ENCODE peak calls at places on chromosomes 13 and 19, in seven cellular contexts. A is stomach; O is GM23338; I is astrocyte of the spinal cord; V is fibroblast of pulmonary artery; D is brain microvascular endothelial cell; U is CD8-positive, alpha-beta T cell. Y is an unnamed sample.

GRCh38 chr13:101309014-101309619 is 107.2 kb downstream of the NALCN start:
- DNase-seq in A (no peak), O (no peak), I (peak; percentile 81), V (peak; percentile 67), D (peak; percentile 77), U (no peak), Y (peak; percentile 39)

GRCh38 chr13:48094781-48095502 is at the start of gene MED4:
- DNase-seq in A (peak; percentile 96), O (peak; percentile 95), I (peak; percentile 95), V (peak; percentile 96), D (peak; percentile 90), U (peak; percentile 98), Y (peak; percentile 97)

GRCh38 chr13:100196380-100196779 is 107.5 kb downstream of the PCCA start:
- DNase-seq in A (no peak), O (no peak), I (no peak), V (no peak), D (no peak), U (no peak), Y (no peak)

GRCh38 chr19:8973501-8974091 is 36.6 kb downstream of the MUC16 start:
- DNase-seq in A (no peak), O (peak; percentile 17), I (no peak), V (peak; percentile 3), D (peak; percentile 2), U (no peak), Y (no peak)

GRCh38 chr13:58992478-58993042 is 1171.2 kb downstream of the DIAPH3 start:
- DNase-seq in A (no peak), O (no peak), I (no peak), V (no peak), D (no peak), U (no peak), Y (no peak)

GRCh38 chr13:50732712-50733111 is 110.8 kb downstream of the DLEU7 start:
- DNase-seq in A (no peak), O (no peak), I (peak; percentile 40), V (peak; percentile 78), D (peak; percentile 47), U (no peak), Y (peak; percentile 94)

GRCh38 chr13:46721054-46721453 is 75.9 kb downstream of the ESD start:
- DNase-seq in A (peak; percentile 53), O (peak; percentile 73), I (peak; percentile 46), V (peak; percentile 68), D (peak; percentile 56), U (peak; percentile 21), Y (peak; percentile 76)

GRCh38 chr13:70384156-70384555 is 275.9 kb upstream of the KLHL1 start:
- DNase-seq in A (no peak), O (no peak), I (no peak), V (no peak), D (no peak), U (no peak), Y (no peak)

GRCh38 chr13:98984118-98984517 is 6.3 kb upstream of the DOCK9 start:
- DNase-seq in A (no peak), O (no peak), I (no peak), V (no peak), D (no peak), U (no peak), Y (no peak)

DNA sequence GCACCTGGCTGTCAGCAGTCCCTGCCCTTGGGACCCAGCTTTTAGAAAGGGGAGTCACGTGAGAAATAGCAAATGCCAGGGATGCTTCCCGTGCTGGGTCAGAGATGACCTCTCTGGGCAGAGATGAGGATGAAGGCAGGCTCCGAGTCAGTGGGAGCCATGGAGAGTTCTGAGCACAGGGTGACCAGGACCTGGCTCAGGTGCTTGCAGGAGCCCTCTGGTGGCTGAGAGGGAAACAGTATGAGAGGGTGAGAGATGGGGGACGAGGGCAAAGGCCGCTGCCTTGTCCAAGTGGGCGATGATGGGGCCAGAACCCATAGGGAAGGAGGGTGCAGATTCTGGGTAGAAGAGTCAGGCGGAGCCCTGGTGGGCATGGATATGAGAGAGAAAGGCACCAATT is 15.8 kb downstream of the TMED1 start:
- DNase-seq in A (no peak), O (peak; percentile 43), I (no peak), V (no peak), D (no peak), U (no peak), Y (no peak)
- TF ChIP-seq CTCF in A (no peak), O (peak; percentile 48), I (peak; percentile 40), V (peak; percentile 31), D (peak; percentile 58), U (no peak), Y (peak; percentile 22)

DNA sequence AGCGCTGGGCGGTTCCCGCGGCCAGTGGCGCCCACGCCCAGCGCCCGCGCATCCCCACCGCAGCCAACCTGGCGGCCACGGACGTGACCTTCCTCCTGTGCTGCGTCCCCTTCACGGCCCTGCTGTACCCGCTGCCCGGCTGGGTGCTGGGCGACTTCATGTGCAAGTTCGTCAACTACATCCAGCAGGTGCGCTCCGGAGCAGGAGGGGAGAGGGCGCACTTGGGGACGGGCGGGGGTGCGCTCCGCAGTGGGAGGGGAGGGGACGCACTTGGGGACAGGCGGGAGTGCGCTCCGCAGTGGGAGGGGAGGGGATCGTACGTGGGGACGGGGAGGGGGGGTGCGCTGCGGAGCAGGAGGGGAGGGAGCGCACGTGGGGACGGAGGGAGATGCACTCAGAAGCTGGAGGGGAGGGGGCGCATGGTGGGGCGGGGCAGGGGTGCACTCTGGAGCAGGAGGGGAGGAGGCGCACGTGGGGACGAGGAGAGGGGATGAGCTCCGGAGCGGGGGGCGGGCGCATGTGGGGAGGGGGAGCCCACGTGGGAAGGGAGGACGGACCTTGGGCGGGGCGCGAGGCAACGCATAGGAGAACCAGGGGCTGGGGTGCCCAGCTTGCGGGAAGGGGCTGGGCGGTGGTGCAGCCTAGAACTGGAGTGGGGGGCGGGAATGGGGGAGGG is 1.5 kb downstream of the KISS1R start:
- DNase-seq in A (no peak), O (peak; percentile 74), I (no peak), V (no peak), D (no peak), U (no peak), Y (no peak)
- H3K4me3 ChIP-seq in A (no peak overlapping the region), O (peak overlapping the region; percentile 72), I (no peak overlapping the region), V (no peak overlapping the region), D (no peak overlapping the region), U (peak overlapping the region; percentile 23), Y (no peak overlapping the region)

GRCh38 chr19:46974181-46974580 is 45.5 kb upstream of the NPAS1 start:
- DNase-seq in A (no peak), O (no peak), I (no peak), V (no peak), D (no peak), U (no peak), Y (no peak)

GRCh38 chr19:46977548-46977947 is 42.1 kb upstream of the NPAS1 start:
- DNase-seq in A (no peak), O (no peak), I (no peak), V (no peak), D (no peak), U (no peak), Y (no peak)

GRCh38 chr19:46976845-46977320 is 42.8 kb upstream of the NPAS1 start:
- DNase-seq in A (peak; percentile 43), O (peak; percentile 70), I (peak; percentile 57), V (peak; percentile 76), D (peak; percentile 81), U (no peak), Y (peak; percentile 90)

GRCh38 chr19:46975918-46976782 is 43.5 kb upstream of the NPAS1 start:
- DNase-seq in A (peak; percentile 97), O (peak; percentile 82), I (peak; percentile 96), V (peak; percentile 99), D (peak; percentile 92), U (no peak), Y (peak; percentile 99)

GRCh38 chr19:46975011-46975917 is 44.4 kb upstream of the NPAS1 start:
- DNase-seq in A (no peak), O (no peak), I (no peak), V (no peak), D (no peak), U (no peak), Y (no peak)
- TF ChIP-seq CTCF in A (no peak), O (no peak), I (no peak), V (no peak), D (no peak), U (no peak), Y (no peak)

GRCh38 chr19:48696353-48697010 is 711 bp downstream of the FUT2 start:
- DNase-seq in A (peak; percentile 47), O (peak; percentile 72), I (no peak), V (no peak), D (no peak), U (no peak), Y (peak; percentile 41)
- H3K4me3 ChIP-seq in A (peak overlapping the region; percentile 40), O (peak overlapping the region; percentile 99), I (no peak overlapping the region), V (peak overlapping the region; percentile 5), D (no peak overlapping the region), U (no peak overlapping the region), Y (no peak overlapping the region)

GRCh38 chr13:109764474-109765292 is 21.7 kb downstream of the IRS2 start:
- DNase-seq in A (no peak), O (peak; percentile 12), I (peak; percentile 38), V (no peak), D (no peak), U (no peak), Y (peak; percentile 87)
- TF ChIP-seq CTCF in A (no peak), O (no peak), I (peak; percentile 35), V (no peak), D (peak; percentile 62), U (no peak), Y (peak; percentile 5)

GRCh38 chr19:23070353-23070781 is 46.5 kb upstream of the ZNF730 start:
- DNase-seq in A (no peak), O (peak; percentile 86), I (peak; percentile 38), V (peak; percentile 49), D (peak; percentile 46), U (no peak), Y (peak; percentile 23)
- H3K4me3 ChIP-seq in A (peak overlapping the region; percentile 35), O (peak overlapping the region; percentile 52), I (peak overlapping the region; percentile 35), V (no peak overlapping the region), D (peak overlapping the region; percentile 12), U (no peak overlapping the region), Y (no peak overlapping the region)

Y was measured in foreskin fibroblast.